ENCODE peak calls at places on chromosomes 7 and 10, in seven cellular contexts. S, V, B, R, A, L and G are unnamed samples.

GRCh38 chr10:5944389-5945202 is 32.7 kb downstream of the IL15RA start:
- DNase-seq in S (peak), A (peak), V (no peak), R (peak), B (peak), L (peak), G (peak)

GRCh38 chr7:106367018-106367420 is 82.2 kb upstream of the NAMPT start:
- DNase-seq in A (no peak), B (no peak), R (no peak), S (no peak), V (no peak), L (peak), G (no peak)

GRCh38 chr7:19773361-19773760 is at the start of gene TMEM196:
- DNase-seq in A (no peak), R (no peak), B (no peak), S (no peak), L (no peak), V (no peak), G (no peak)

GRCh38 chr10:14439451-14440259 is 108.9 kb upstream of the FRMD4A start:
- DNase-seq in S (no peak), V (no peak), L (no peak), B (no peak), A (no peak), R (no peak), G (no peak)

GRCh38 chr7:46747222-46747621 is 826.1 kb upstream of the IGFBP3 start:
- DNase-seq in R (no peak), V (no peak), S (no peak), L (no peak), A (no peak), B (no peak), G (no peak)

GRCh38 chr7:39633563-39634550 is 10.5 kb downstream of the RALA start:
- DNase-seq in B (no peak), S (no peak), L (no peak), A (no peak), R (no peak), V (peak), G (no peak)

GRCh38 chr7:44244282-44244681 is 43.5 kb downstream of the YKT6 start:
- DNase-seq in B (no peak), S (no peak), R (no peak), V (peak), L (no peak), A (no peak), G (no peak)

GRCh38 chr10:23469596-23470237 is 30.8 kb downstream of the OTUD1 start:
- DNase-seq in V (no peak), R (no peak), S (no peak), L (no peak), A (peak), B (no peak), G (no peak)

GRCh38 chr10:14016011-14016536 is 314.6 kb downstream of the FRMD4A start:
- DNase-seq in V (no peak), B (no peak), A (no peak), R (no peak), L (peak), S (no peak), G (no peak)

GRCh38 chr10:124688889-124689670 is 55.1 kb downstream of the FAM53B start:
- DNase-seq in R (peak), S (peak), A (no peak), L (no peak), V (no peak), B (no peak), G (no peak)

GRCh38 chr7:56062382-56062781 is 1.7 kb upstream of the SUMF2 start:
- DNase-seq in V (no peak), A (no peak), B (no peak), R (no peak), S (peak), L (peak), G (no peak)

GRCh38 chr10:116133641-116134040 is 139.4 kb downstream of the GFRA1 start:
- DNase-seq in A (no peak), S (no peak), V (no peak), B (no peak), L (no peak), R (no peak), G (no peak)

GRCh38 chr10:132539894-132540293 is 2.3 kb downstream of the INPP5A start:
- DNase-seq in V (peak), L (peak), B (no peak), A (no peak), S (peak), R (no peak), G (no peak)

GRCh38 chr7:6026011-6026819 is 5.0 kb upstream of the ANKRD61 start:
- DNase-seq in V (peak), A (peak), L (peak), B (no peak), S (peak), R (peak), G (no peak)

GRCh38 chr10:97320480-97321031 is 1.5 kb downstream of the FRAT1 start:
- DNase-seq in R (no peak), V (no peak), S (no peak), B (no peak), A (peak), L (no peak), G (no peak)

GRCh38 chr7:133977409-133978274 is 149.5 kb upstream of the LRGUK start:
- DNase-seq in L (no peak), R (no peak), S (no peak), A (no peak), V (no peak), B (no peak), G (no peak)

GRCh38 chr7:42605381-42605780 is 306.5 kb downstream of the C7orf25 start:
- DNase-seq in B (no peak), S (no peak), A (no peak), L (no peak), V (no peak), R (peak), G (no peak)

GRCh38 chr10:132591166-132591971 is 53.8 kb downstream of the INPP5A start:
- DNase-seq in S (peak), L (peak), B (no peak), A (peak), R (peak), V (no peak), G (no peak)

GRCh38 chr10:132974249-132974796 is 32.0 kb upstream of the CFAP46 start:
- DNase-seq in A (no peak), V (no peak), L (no peak), B (no peak), S (no peak), R (no peak), G (no peak)

GRCh38 chr10:53269482-53269881 is 496.9 kb upstream of the MBL2 start:
- DNase-seq in R (no peak), B (no peak), V (no peak), S (no peak), A (no peak), L (no peak), G (no peak)

GRCh38 chr7:122412886-122413285 is 108.3 kb upstream of the FEZF1 start:
- DNase-seq in S (no peak), V (no peak), R (no peak), L (peak), B (no peak), A (no peak), G (no peak)

GRCh38 chr10:77965294-77965693 is 38.7 kb upstream of the DLG5 start:
- DNase-seq in R (peak), S (peak), B (no peak), A (no peak), V (no peak), L (peak), G (no peak)

GRCh38 chr10:70597856-70598815 is 4.4 kb downstream of the PRF1 start:
- DNase-seq in L (no peak), R (no peak), A (no peak), S (no peak), V (no peak), B (no peak), G (no peak)

GRCh38 chr7:36198854-36199266 is 45.8 kb downstream of the EEPD1 start:
- DNase-seq in V (no peak), S (no peak), B (no peak), R (no peak), L (no peak), A (no peak), G (no peak)

GRCh38 chr7:129311429-129311828 is 86.6 kb downstream of the AHCYL2 start:
- DNase-seq in V (no peak), B (no peak), A (no peak), L (no peak), S (no peak), R (no peak), G (no peak)

GRCh38 chr10:49323171-49323895 is 24.4 kb downstream of the C10orf71 start:
- DNase-seq in A (peak), V (no peak), S (no peak), R (no peak), B (no peak), L (no peak), G (no peak)

GRCh38 chr10:71351087-71351486 is 32.0 kb downstream of the SLC29A3 start:
- DNase-seq in S (no peak), B (no peak), R (no peak), V (no peak), L (no peak), A (no peak), G (no peak)

GRCh38 chr10:126686732-126687693 is 16.5 kb upstream of the C10orf90 start:
- DNase-seq in V (no peak), R (no peak), S (no peak), B (no peak), L (no peak), A (no peak), G (no peak)

GRCh38 chr10:17427201-17427600 is 27.2 kb downstream of the ST8SIA6 start:
- DNase-seq in B (no peak), A (no peak), R (no peak), S (no peak), V (no peak), L (no peak), G (no peak)

GRCh38 chr10:17430647-17431355 is 23.6 kb downstream of the ST8SIA6 start:
- DNase-seq in V (peak), S (peak), B (peak), R (peak), L (peak), A (peak), G (no peak)

GRCh38 chr10:17428616-17429097 is 25.7 kb downstream of the ST8SIA6 start:
- DNase-seq in A (no peak), V (peak), S (no peak), R (no peak), L (no peak), B (no peak), G (no peak)

GRCh38 chr10:17428096-17428615 is 26.2 kb downstream of the ST8SIA6 start:
- DNase-seq in R (no peak), S (no peak), L (no peak), A (no peak), B (no peak), V (no peak), G (no peak)

GRCh38 chr10:17429490-17429889 is 24.9 kb downstream of the ST8SIA6 start:
- DNase-seq in A (no peak), V (no peak), S (no peak), R (no peak), B (no peak), L (no peak), G (no peak)
- H3K27ac ChIP-seq in A (no peak), V (peak), S (no peak), R (no peak), B (no peak), L (no peak), G (no peak)

DNA sequence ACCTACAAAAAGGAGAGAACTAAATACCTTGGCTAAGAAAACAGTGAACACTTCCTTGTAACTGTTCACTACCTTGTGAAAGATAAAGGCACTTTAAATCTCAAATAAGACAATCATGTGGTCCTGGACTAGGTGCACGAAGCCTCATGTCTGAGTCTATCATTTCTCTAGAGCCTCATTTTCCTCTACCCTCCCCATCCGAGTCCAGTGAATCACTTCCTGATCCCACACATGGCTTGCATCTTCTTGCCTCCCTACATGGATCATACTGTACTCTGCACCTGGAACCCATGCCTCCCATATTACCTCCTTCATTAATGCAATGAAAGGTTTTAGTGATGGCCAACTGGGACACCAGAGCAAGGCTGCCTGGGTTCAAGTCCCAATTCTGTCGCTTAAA is 34.5 kb downstream of the SNX10 start:
- DNase-seq in L (no peak), A (no peak), S (peak), V (no peak), B (no peak), R (peak), G (no peak)
- H3K27ac ChIP-seq in L (no peak), A (no peak), S (no peak), V (no peak), B (no peak), R (no peak), G (no peak)

GRCh38 chr10:80455461-80456345 is 1.6 kb downstream of the TSPAN14 start:
- DNase-seq in A (no peak), V (no peak), R (no peak), B (no peak), S (no peak), L (no peak), G (no peak)
- H3K27ac ChIP-seq in A (peak), V (peak), R (peak), B (peak), S (peak), L (peak), G (peak)

DNA sequence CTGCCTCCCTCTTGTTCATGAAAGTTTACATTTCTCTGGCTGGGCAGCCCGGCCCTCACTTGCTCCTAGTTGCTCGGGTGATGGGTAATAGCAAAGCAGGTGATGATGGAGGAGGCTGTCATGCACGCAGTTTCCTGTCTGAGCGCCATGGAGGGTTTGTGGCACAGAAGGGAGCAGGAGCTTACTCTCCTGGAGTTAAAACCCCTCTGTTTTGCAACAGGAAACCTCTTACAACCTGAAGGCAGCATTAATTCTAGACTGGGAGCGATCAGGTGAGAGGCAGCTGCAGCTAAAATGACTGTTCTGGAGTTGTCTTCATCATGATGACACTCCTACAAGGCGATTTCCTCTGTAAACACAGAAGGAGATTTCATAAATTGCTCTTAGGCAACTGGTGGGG is 34.1 kb upstream of the MKI67 start:
- DNase-seq in V (no peak), B (no peak), A (no peak), L (no peak), S (no peak), R (no peak), G (no peak)
- H3K27ac ChIP-seq in V (no peak), B (no peak), A (no peak), L (no peak), S (no peak), R (no peak), G (no peak)

GRCh38 chr10:103975169-103975568 is 8.2 kb downstream of the SLK start:
- DNase-seq in A (no peak), R (no peak), B (no peak), S (no peak), V (no peak), L (no peak), G (no peak)
- H3K27ac ChIP-seq in A (no peak), R (no peak), B (no peak), S (no peak), V (no peak), L (no peak), G (no peak)

GRCh38 chr10:74208997-74209396 is 58.0 kb downstream of the ADK start:
- DNase-seq in S (peak), B (no peak), R (no peak), A (no peak), L (no peak), V (no peak), G (no peak)

GRCh38 chr10:74208081-74208480 is 57.1 kb downstream of the ADK start:
- DNase-seq in A (peak), R (no peak), V (no peak), B (no peak), L (no peak), S (no peak), G (no peak)

GRCh38 chr10:74202356-74202755 is 51.3 kb downstream of the ADK start:
- DNase-seq in S (no peak), B (no peak), L (no peak), V (no peak), R (no peak), A (no peak), G (no peak)

GRCh38 chr10:74206727-74207126 is 55.7 kb downstream of the ADK start:
- DNase-seq in V (no peak), B (no peak), L (no peak), R (peak), S (peak), A (peak), G (peak)

GRCh38 chr10:74207681-74208080 is 56.7 kb downstream of the ADK start:
- DNase-seq in V (no peak), S (no peak), B (no peak), A (no peak), L (no peak), R (no peak), G (no peak)
- H3K27ac ChIP-seq in V (no peak), S (no peak), B (no peak), A (no peak), L (no peak), R (no peak), G (peak)

GRCh38 chr7:37315752-37316711 is 132.6 kb downstream of the ELMO1 start:
- DNase-seq in A (no peak), S (no peak), B (no peak), V (no peak), R (no peak), L (no peak), G (no peak)
- H3K27ac ChIP-seq in A (no peak), S (no peak), B (peak), V (no peak), R (no peak), L (no peak), G (no peak)

DNA sequence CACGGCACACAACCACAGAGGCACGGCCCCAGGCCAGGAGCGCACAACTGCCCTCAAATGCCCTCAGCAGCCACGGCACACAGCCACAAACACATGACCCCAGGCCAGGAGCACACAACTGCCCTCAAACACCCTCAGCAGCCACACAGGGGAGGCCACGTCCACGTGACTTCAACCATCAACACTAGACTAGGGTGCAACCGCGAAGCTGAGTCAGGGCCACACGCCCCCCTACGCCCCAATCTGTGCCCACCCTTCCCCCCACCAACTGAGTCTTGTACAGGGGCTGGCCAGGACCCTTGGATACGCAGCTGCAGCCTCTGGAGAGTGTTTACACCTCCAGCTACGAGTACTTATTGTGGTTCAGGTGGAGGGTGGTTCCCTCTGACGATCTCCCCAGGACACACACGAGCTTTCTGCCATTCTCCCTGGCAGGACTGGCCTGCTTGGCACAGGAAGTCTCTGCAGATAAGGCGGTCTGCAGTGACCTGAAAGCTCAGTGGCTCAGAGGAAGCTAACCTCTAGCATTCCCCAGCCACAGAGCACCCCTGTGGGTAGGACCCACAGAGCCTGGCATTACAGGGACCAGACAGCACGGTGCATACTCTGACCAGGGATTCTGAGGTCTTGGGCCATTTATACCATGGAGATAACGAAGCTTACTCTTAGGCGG is 2.0 kb upstream of the GPR146 start:
- DNase-seq in S (no peak), R (no peak), V (no peak), L (no peak), A (peak), B (no peak), G (no peak)
- H3K27ac ChIP-seq in S (no peak), R (no peak), V (no peak), L (no peak), A (peak), B (no peak), G (no peak)

GRCh38 chr7:139725843-139726484 is 51.8 kb downstream of the HIPK2 start:
- DNase-seq in V (no peak), S (no peak), L (no peak), A (no peak), R (no peak), B (no peak), G (no peak)
- H3K27ac ChIP-seq in V (no peak), S (peak), L (peak), A (peak), R (no peak), B (peak), G (peak)

GRCh38 chr10:98445200-98445812 is 1.4 kb downstream of the HPS1 start:
- DNase-seq in B (no peak), V (no peak), A (no peak), S (no peak), R (no peak), L (no peak), G (no peak)
- H3K27ac ChIP-seq in B (peak), V (peak), A (peak), S (no peak), R (no peak), L (no peak), G (no peak)